ENCODE peak calls at places on chromosomes 1 and 21, in eight cellular contexts. A is CD4-positive, alpha-beta memory T cell; S is uterus; I is cardiac muscle cell; N is adrenal gland; Z is bronchial epithelial cell; Y is GM23248; O is IMR-90. R is an unnamed sample. For H3K27me3, the result is how much of the 10 kb centered on the place peaks cover.

GRCh38 chr1:31753623-31754349 is 10.4 kb downstream of the ADGRB2 start:
- DNase-seq in A (no peak), S (no peak), I (no peak), N (peak), Z (peak), Y (peak), O (peak), R (no peak)

GRCh38 chr1:110548381-110548780 is 29.4 kb upstream of the KCNA10 start:
- DNase-seq in A (no peak), S (no peak), I (peak), N (no peak), Z (peak), Y (peak), O (peak), R (peak)

GRCh38 chr1:12616709-12617373 is 1.2 kb downstream of the DHRS3 start:
- DNase-seq in A (peak), S (no peak), I (peak), N (peak), Z (no peak), Y (peak), O (no peak), R (no peak)

GRCh38 chr1:67850611-67851075 is 17.4 kb upstream of the GNG12 start:
- DNase-seq in A (no peak), S (peak), I (no peak), N (peak), Z (peak), Y (peak), O (peak), R (no peak)

GRCh38 chr1:238833919-238834318 is 552.4 kb upstream of the CHRM3 start:
- DNase-seq in A (no peak), S (no peak), I (no peak), N (no peak), Z (no peak), Y (no peak), O (no peak), R (no peak)

GRCh38 chr1:167579986-167580385 is 26.4 kb upstream of the CREG1 start:
- DNase-seq in A (no peak), S (no peak), I (no peak), N (no peak), Z (no peak), Y (no peak), O (no peak), R (no peak)

GRCh38 chr1:192983349-192983980 is 75.7 kb downstream of the UCHL5 start:
- DNase-seq in A (no peak), S (no peak), I (no peak), N (no peak), Z (peak), Y (no peak), O (peak), R (no peak)

GRCh38 chr1:153538315-153538821 is 2.4 kb downstream of the S100A5 start:
- DNase-seq in A (no peak), S (no peak), I (peak), N (no peak), Z (peak), Y (peak), O (peak), R (peak)

GRCh38 chr1:220386494-220387195 is 114.4 kb upstream of the RAB3GAP2 start:
- DNase-seq in A (no peak), S (no peak), I (no peak), N (no peak), Z (peak), Y (no peak), O (no peak), R (no peak)

GRCh38 chr1:241518447-241519307 is 878 bp downstream of the FH start:
- DNase-seq in A (peak), S (peak), I (peak), N (no peak), Z (peak), Y (peak), O (peak), R (peak)

GRCh38 chr1:157325220-157325619 is 187.0 kb upstream of the ETV3 start:
- DNase-seq in A (no peak), S (no peak), I (no peak), N (no peak), Z (no peak), Y (no peak), O (no peak), R (no peak)
- H3K4me3 ChIP-seq in A (no peak), S (no peak), I (no peak), N (no peak), Z (no peak), Y (no peak), O (no peak), R (no peak)

DNA sequence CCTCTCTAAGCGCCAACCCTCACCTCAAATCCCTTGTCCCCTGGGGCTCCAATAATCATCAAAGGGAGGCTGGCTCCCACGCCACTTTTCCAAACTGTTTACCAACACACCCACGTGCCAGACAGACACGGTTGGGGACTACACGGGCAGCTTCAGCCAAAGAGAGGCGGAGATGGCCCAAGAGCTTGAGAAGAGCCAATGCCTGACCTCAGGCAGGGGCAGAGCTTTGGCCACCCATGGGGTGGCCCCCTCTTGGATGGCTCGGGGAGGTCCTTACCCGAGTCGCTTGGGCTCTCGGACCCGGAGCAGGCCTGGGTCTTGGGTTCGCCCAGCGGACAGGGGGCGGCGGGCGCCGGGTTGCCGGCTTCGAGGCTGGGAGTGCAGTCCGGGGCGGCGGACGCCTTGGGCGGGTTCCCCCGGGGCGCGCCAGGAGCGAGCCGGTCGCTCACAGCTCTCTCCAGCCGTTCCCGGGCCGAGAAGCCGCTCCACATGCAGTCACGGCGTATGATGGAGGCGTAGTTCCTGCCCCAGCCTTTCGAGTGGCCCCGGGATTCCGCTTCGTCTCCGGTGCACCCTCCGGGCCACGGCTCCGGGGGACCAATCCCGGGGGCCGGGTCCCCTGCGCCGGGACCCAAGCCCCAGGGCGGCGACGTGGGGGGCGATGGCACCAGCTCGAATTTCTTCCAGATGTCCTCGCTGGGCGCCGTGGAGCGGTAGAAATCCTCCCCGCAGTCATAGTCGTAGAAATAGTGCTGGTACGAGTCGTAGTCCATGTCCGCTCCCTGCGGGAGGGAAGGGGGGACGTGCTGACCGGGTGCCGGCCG is 843 bp downstream of the MYCL start:
- DNase-seq in A (peak), S (no peak), I (peak), N (no peak), Z (no peak), Y (peak), O (peak), R (peak)
- H3K27me3 ChIP-seq in A (under half), S (under half), I (under half), N (under half), Z (under half), Y (under half), O (under half), R (under half)

GRCh38 chr1:154859786-154860153 is 10.3 kb downstream of the KCNN3 start:
- DNase-seq in A (no peak), S (no peak), I (no peak), N (no peak), Z (no peak), Y (no peak), O (no peak), R (no peak)
- H3K4me3 ChIP-seq in A (no peak), S (no peak), I (no peak), N (no peak), Z (no peak), Y (no peak), O (no peak), R (no peak)

GRCh38 chr1:175322109-175322508 is 129.5 kb upstream of the KIAA0040 start:
- DNase-seq in A (no peak), S (no peak), I (no peak), N (no peak), Z (no peak), Y (no peak), O (no peak), R (no peak)
- H3K27me3 ChIP-seq in A (under half), S (under half), I (under half), N (under half), Z (under half), Y (under half), O (under half), R (under half)

DNA sequence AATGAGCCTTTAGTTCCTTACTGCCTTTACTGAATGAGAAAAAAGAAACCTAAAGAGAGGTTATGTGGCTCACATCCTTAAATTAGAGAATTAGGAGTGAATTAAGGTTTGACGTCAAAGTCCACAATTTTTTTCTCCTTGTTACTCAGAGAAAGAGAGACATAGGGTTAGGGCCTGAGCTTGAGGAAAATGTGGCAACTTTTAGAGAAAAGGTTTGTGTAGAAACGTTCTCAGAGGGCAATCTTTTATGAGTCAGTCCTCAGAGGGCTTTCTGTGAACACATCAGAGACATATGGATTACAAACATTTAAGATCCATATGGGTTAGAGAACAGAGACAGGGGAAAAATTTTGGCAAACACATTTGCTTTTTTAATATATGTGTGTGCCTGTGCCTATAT is 242.8 kb downstream of the TGFB2 start:
- DNase-seq in A (no peak), S (no peak), I (no peak), N (no peak), Z (no peak), Y (no peak), O (no peak), R (no peak)
- H3K4me3 ChIP-seq in A (no peak), S (no peak), I (no peak), N (no peak), Z (no peak), Y (no peak), O (no peak), R (no peak)

DNA sequence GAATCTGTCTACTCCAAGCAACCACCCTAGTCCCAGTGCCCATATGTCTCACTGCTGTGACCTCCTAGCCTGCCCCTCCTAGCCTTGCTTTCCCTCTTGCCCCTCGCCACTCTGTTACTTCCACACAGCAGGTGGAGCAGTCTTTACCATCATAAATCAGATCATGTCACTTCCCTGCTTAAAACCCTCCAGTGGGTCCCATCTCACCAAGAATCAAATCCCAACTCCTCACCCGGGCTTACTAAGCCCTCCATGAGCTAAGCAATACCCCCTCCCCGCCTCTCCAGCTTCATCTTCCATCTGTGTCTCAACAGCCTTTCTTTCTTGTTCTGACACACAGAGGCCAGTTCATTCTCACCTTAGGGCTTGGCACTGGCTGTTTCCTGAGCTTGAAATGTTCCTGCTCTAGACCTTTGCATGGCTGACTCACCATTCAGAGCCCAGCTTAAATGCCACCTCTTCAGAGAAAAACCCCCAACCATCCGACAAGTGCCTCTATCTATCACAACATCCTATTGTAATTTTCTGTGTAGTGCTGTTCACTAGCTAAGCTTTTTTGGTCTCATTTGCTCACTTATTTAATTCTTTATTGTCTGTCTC is 22.3 kb downstream of the KNCN start:
- DNase-seq in A (no peak), S (no peak), I (no peak), N (no peak), Z (peak), Y (no peak), O (no peak), R (peak)
- H3K27me3 ChIP-seq in A (under half), S (under half), I (half or more), N (under half), Z (under half), Y (under half), O (half or more), R (under half)

DNA sequence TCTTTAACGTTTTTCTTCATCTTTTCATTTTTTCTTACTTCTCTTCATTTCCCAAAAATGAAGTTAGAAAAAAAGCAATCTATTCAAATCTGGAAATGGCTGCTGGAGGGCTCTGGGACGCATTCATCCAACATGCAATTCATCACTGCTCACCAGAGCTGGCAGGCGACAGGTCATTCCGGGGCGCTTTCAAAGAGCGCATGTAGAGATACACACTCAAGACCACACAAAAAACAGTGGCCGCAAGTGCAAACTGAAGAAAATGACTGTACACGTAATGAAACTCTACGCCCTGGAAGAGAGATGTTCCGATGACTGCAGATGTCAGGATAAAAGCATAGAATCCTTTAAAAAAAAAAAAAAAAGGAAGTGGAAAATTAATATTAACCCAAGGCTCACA is 15.5 kb downstream of the LBR start:
- DNase-seq in A (no peak), S (no peak), I (no peak), N (no peak), Z (no peak), Y (no peak), O (no peak), R (no peak)
- H3K4me3 ChIP-seq in A (no peak), S (no peak), I (no peak), N (no peak), Z (no peak), Y (no peak), O (no peak), R (no peak)

GRCh38 chr21:36692125-36692843 is 6.6 kb upstream of the SIM2 start:
- DNase-seq in A (no peak), S (no peak), I (no peak), N (no peak), Z (no peak), Y (no peak), O (no peak), R (no peak)
- H3K27me3 ChIP-seq in A (under half), S (under half), I (half or more), N (half or more), Z (half or more), Y (half or more), O (half or more), R (half or more)

GRCh38 chr1:108190686-108191416 is 9.3 kb downstream of the SLC25A24 start:
- DNase-seq in A (no peak), S (no peak), I (no peak), N (no peak), Z (no peak), Y (no peak), O (no peak), R (no peak)
- H3K4me3 ChIP-seq in A (no peak), S (no peak), I (no peak), N (no peak), Z (no peak), Y (no peak), O (no peak), R (no peak)

GRCh38 chr1:119651133-119651532 is 3.1 kb upstream of the ZNF697 start:
- DNase-seq in A (no peak), S (no peak), I (no peak), N (no peak), Z (no peak), Y (no peak), O (no peak), R (no peak)
- H3K27me3 ChIP-seq in A (under half), S (under half), I (under half), N (under half), Z (under half), Y (under half), O (under half), R (under half)

R was measured in WERI-Rb-1.